ENCODE peak calls at places on chromosome 10, in four cellular contexts. I, Y, F and T are unnamed samples.
A peak's percentile ranks its signal among the peaks of the same experiment; 100 is the strongest.

GRCh38 chr10:89233033-89233432 is 18.5 kb downstream of the LIPA start:
- DNase-seq in I (no peak), Y (no peak), F (no peak), T (no peak)

GRCh38 chr10:74925716-74926115 is 99.3 kb downstream of the KAT6B start:
- DNase-seq in I (no peak), Y (no peak), F (no peak), T (no peak)

GRCh38 chr10:31554556-31554955 is 235.5 kb downstream of the ZEB1 start:
- DNase-seq in I (no peak), Y (no peak), F (no peak), T (no peak)

GRCh38 chr10:132065491-132066105 is at the start of gene JAKMIP3:
- DNase-seq in I (peak; percentile 72), Y (peak; percentile 62), F (no peak), T (peak; percentile 35)

GRCh38 chr10:131242007-131242406 is 69.5 kb downstream of the TCERG1L start:
- DNase-seq in I (peak; percentile 80), Y (no peak), F (peak; percentile 0), T (peak; percentile 36)

GRCh38 chr10:131691481-131692090 is 209.2 kb upstream of the PPP2R2D start:
- DNase-seq in I (no peak), Y (no peak), F (no peak), T (no peak)

GRCh38 chr10:10870523-10871241 is 147.0 kb upstream of the CELF2 start:
- DNase-seq in I (no peak), Y (no peak), F (no peak), T (no peak)

GRCh38 chr10:80464557-80465466 is 10.7 kb downstream of the TSPAN14 start:
- DNase-seq in I (no peak), Y (no peak), F (no peak), T (peak; percentile 47)

GRCh38 chr10:126939706-126940105 is 34.5 kb downstream of the DOCK1 start:
- DNase-seq in I (no peak), Y (no peak), F (no peak), T (no peak)

GRCh38 chr10:17649836-17650235 is 5.9 kb downstream of the STAM start:
- DNase-seq in I (no peak), Y (no peak), F (no peak), T (no peak)

GRCh38 chr10:2351566-2351965 is 614.2 kb upstream of the ADARB2 start:
- DNase-seq in I (no peak), Y (no peak), F (no peak), T (no peak)

GRCh38 chr10:687583-688286 is 1.7 kb downstream of the DIP2C start:
- DNase-seq in I (no peak), Y (no peak), F (no peak), T (no peak)

GRCh38 chr10:52650873-52651272 is 121.7 kb downstream of the MBL2 start:
- DNase-seq in I (no peak), Y (no peak), F (no peak), T (no peak)

GRCh38 chr10:119454990-119455389 is 87.5 kb downstream of the RGS10 start:
- DNase-seq in I (no peak), Y (no peak), F (no peak), T (no peak)

GRCh38 chr10:11209810-11210141 is 192.1 kb downstream of the CELF2 start:
- DNase-seq in I (no peak), Y (no peak), F (no peak), T (no peak)

GRCh38 chr10:122112625-122113160 is 123.7 kb downstream of the TACC2 start:
- DNase-seq in I (peak; percentile 80), Y (peak; percentile 87), F (peak; percentile 72), T (peak; percentile 88)

GRCh38 chr10:77230194-77230593 is 407.4 kb downstream of the KCNMA1 start:
- DNase-seq in I (no peak), Y (no peak), F (no peak), T (no peak)

GRCh38 chr10:79007843-79008319 is 60.9 kb upstream of the ZMIZ1 start:
- DNase-seq in I (no peak), Y (no peak), F (no peak), T (no peak)

GRCh38 chr10:58531084-58531695 is 18.5 kb downstream of the BICC1 start:
- DNase-seq in I (peak; percentile 81), Y (peak; percentile 38), F (peak; percentile 57), T (peak; percentile 52)

GRCh38 chr10:114767101-114767588 is 54.4 kb upstream of the FHIP2A start:
- DNase-seq in I (no peak), Y (no peak), F (no peak), T (no peak)

GRCh38 chr10:132820056-132820455 is 34.1 kb upstream of the NKX6-2 start:
- DNase-seq in I (no peak), Y (no peak), F (no peak), T (no peak)

GRCh38 chr10:90148121-90148855 is 446.9 kb downstream of the KIF20B start:
- DNase-seq in I (no peak), Y (no peak), F (peak; percentile 71), T (no peak)

GRCh38 chr10:28734940-28735759 is 57.8 kb downstream of the BAMBI start:
- DNase-seq in I (no peak), Y (no peak), F (peak; percentile 16), T (no peak)

GRCh38 chr10:120369831-120370230 is 87.2 kb upstream of the PLPP4 start:
- DNase-seq in I (no peak), Y (no peak), F (no peak), T (no peak)

GRCh38 chr10:131934769-131935168 is 34.0 kb downstream of the PPP2R2D start:
- DNase-seq in I (no peak), Y (no peak), F (no peak), T (peak; percentile 20)

GRCh38 chr10:99659868-99660366 is 608 bp downstream of the ENTPD7 start:
- DNase-seq in I (no peak), Y (no peak), F (no peak), T (no peak)

GRCh38 chr10:99659031-99659867 is at the start of gene ENTPD7:
- DNase-seq in I (peak; percentile 92), Y (peak; percentile 96), F (peak; percentile 95), T (peak; percentile 97)

GRCh38 chr10:99660662-99661369 is 1.5 kb downstream of the ENTPD7 start:
- DNase-seq in I (no peak), Y (no peak), F (no peak), T (no peak)

GRCh38 chr10:99658622-99659030 is 683 bp upstream of the ENTPD7 start:
- DNase-seq in I (peak; percentile 50), Y (peak; percentile 11), F (peak; percentile 12), T (peak; percentile 74)

DNA sequence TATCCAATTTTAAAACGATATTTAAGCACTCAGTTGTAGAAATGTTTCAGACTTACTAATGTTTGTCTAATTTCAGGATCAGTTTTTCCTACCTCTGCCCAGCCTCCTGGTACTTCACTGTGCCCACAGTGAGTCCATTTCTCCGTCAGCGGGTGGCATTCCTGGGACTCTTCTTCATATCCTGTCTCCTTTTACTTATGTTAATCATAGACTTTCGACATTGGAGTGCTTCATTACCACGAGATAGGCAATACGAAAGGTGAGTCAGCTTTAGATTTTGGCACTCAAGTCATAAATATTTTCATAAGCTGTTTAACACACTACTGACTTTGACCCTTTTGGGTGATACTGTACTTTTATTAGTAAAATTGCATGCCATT is 2.1 kb downstream of the ENTPD7 start:
- DNase-seq in I (no peak), Y (no peak), F (no peak), T (no peak)
- H3K4me3 ChIP-seq in I (no peak overlapping the region), Y (no peak overlapping the region), F (no peak overlapping the region), T (peak overlapping the region; percentile 72)

DNA sequence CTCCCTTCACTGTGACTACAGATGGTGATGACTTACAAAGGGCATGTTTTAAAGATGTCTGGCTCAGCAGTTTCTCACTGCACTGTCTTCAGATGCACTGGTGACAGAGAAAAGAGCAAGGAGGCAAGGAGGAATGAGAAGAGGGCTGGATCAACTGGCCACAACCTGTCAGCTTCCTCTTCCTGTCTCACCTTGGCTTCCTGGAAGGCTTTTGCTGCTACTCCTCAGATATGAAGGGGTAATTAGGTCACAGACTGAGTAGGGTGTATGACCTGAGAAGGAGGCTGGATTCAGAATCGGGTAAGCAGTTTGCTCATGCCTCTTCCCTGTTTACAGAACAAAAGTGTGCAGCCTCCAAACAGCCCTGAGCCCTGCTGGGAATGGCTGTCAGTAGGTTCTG is 143.4 kb upstream of the GHITM start:
- DNase-seq in I (no peak), Y (no peak), F (no peak), T (no peak)
- H3K27ac ChIP-seq in I (no peak overlapping the region), Y (no peak overlapping the region), F (no peak overlapping the region), T (no peak overlapping the region)

GRCh38 chr10:110497438-110498086 is at the start of gene DUSP5:
- DNase-seq in I (peak; percentile 94), Y (peak; percentile 92), F (peak; percentile 93), T (peak; percentile 95)
- TF ChIP-seq POLR2AphosphoS5 in I (peak; percentile 87), Y (peak; percentile 97), F (peak; percentile 98), T (peak; percentile 95)

GRCh38 chr10:71893258-71893815 is 42.3 kb upstream of the PSAP start:
- DNase-seq in I (no peak), Y (no peak), F (no peak), T (no peak)
- H3K4me3 ChIP-seq in I (no peak overlapping the region), Y (no peak overlapping the region), F (no peak overlapping the region), T (no peak overlapping the region)

GRCh38 chr10:70669015-70669414 is 3.3 kb upstream of the ADAMTS14 start:
- DNase-seq in I (no peak), Y (no peak), F (no peak), T (no peak)

GRCh38 chr10:70666960-70667798 is 5.1 kb upstream of the ADAMTS14 start:
- DNase-seq in I (no peak), Y (no peak), F (no peak), T (no peak)

GRCh38 chr10:70671229-70671588 is 1.1 kb upstream of the ADAMTS14 start:
- DNase-seq in I (no peak), Y (no peak), F (no peak), T (no peak)

GRCh38 chr10:70669732-70670317 is 2.5 kb upstream of the ADAMTS14 start:
- DNase-seq in I (no peak), Y (no peak), F (no peak), T (no peak)

GRCh38 chr10:70668454-70668970 is 3.8 kb upstream of the ADAMTS14 start:
- DNase-seq in I (no peak), Y (no peak), F (no peak), T (no peak)
- H3K27ac ChIP-seq in I (no peak overlapping the region), Y (no peak overlapping the region), F (no peak overlapping the region), T (no peak overlapping the region)

DNA sequence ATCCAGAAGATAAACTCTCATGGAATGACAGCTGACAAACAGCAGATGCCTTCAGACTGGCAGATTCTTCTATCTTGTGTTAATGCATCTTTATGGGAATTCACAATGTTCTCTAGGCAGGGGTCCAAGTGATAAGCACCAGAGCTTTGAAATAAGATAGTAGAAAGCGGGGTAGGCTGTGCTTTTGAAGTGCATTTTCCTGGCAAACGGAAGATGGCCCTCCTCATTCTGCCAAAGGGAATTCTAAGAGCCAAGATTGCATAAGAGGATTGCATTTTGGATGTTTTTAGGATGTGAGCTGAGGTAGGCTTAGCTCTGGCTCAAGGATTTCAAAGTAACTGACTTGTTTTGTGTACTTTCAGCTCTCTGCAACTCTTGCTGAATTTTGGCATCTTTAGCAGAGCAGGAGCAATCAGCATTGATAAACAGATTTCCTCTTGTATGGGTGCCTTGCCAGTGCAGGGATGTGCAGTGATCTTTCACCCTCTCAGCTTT is 298.5 kb upstream of the KLF6 start:
- DNase-seq in I (no peak), Y (no peak), F (no peak), T (no peak)
- TF ChIP-seq POLR2AphosphoS5 in I (no peak), Y (peak; percentile 8), F (no peak), T (peak; percentile 45)

DNA sequence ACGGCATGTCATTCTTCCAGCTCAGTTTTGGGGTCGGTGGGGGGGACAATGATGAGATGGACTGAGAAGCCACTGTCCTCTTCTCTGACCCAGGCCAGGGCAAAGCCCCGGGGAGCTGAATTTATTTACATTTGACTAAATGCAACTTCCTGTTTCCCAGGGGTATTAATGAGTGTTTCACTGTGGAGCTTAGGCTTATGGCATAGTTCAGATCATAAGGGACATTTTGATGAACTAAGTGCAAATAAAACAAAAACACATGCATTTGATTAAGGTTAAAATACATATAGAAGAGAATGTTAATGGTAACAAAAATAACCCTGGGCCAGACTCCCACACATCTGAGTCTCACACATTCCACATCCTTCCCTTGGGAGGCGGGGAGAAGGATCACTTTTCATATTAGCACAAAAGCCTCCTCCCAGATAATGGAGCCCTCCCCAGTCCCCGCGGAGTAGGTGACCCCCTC is 320.6 kb downstream of the FRMD4A start:
- DNase-seq in I (no peak), Y (no peak), F (no peak), T (no peak)
- H3K4me3 ChIP-seq in I (no peak overlapping the region), Y (no peak overlapping the region), F (no peak overlapping the region), T (peak overlapping the region; percentile 15)